ENCODE peak calls at places on chromosome 6, in six cellular contexts. E, Q, Y, M, R and F are unnamed samples.
A peak's percentile ranks its signal among the peaks of the same experiment; 100 is the strongest.

GRCh38 chr6:165707067-165707853 is 44.2 kb upstream of the PDE10A start:
- DNase-seq in E (no peak), Q (no peak), Y (no peak), M (no peak), R (no peak), F (no peak)

GRCh38 chr6:39344821-39345280 is 22.3 kb upstream of the KCNK16 start:
- DNase-seq in E (no peak), Q (no peak), Y (no peak), M (no peak), R (no peak), F (no peak)

GRCh38 chr6:164273491-164273890 is 859.0 kb downstream of the QKI start:
- DNase-seq in E (no peak), Q (no peak), Y (no peak), M (no peak), R (no peak), F (no peak)

GRCh38 chr6:159013229-159013628 is 13.2 kb upstream of the RSPH3 start:
- DNase-seq in E (no peak), Q (no peak), Y (no peak), M (no peak), R (no peak), F (no peak)

GRCh38 chr6:45464685-45465084 is 87.0 kb upstream of the SUPT3H start:
- DNase-seq in E (no peak), Q (no peak), Y (no peak), M (no peak), R (no peak), F (no peak)

GRCh38 chr6:129766959-129767728 is 57.2 kb upstream of the ARHGAP18 start:
- DNase-seq in E (peak; percentile 37), Q (peak; percentile 49), Y (peak; percentile 73), M (no peak), R (peak; percentile 90), F (peak; percentile 63)

GRCh38 chr6:147676468-147676867 is 168.0 kb downstream of the SAMD5 start:
- DNase-seq in E (no peak), Q (no peak), Y (no peak), M (no peak), R (no peak), F (no peak)

GRCh38 chr6:141824258-141824795 is 308.4 kb upstream of the GJE1 start:
- DNase-seq in E (no peak), Q (no peak), Y (no peak), M (no peak), R (no peak), F (no peak)

GRCh38 chr6:146240307-146240706 is 211.4 kb downstream of the GRM1 start:
- DNase-seq in E (no peak), Q (no peak), Y (no peak), M (no peak), R (no peak), F (no peak)

GRCh38 chr6:56359201-56359899 is 112.0 kb upstream of the COL21A1 start:
- DNase-seq in E (peak; percentile 65), Q (peak; percentile 47), Y (peak; percentile 77), M (peak; percentile 38), R (peak; percentile 81), F (peak; percentile 90)

GRCh38 chr6:33014841-33015634 is 5.6 kb upstream of the HLA-DOA start:
- DNase-seq in E (peak; percentile 64), Q (peak; percentile 75), Y (peak; percentile 79), M (no peak), R (peak; percentile 81), F (peak; percentile 90)

GRCh38 chr6:14584450-14584849 is 466.9 kb downstream of the CD83 start:
- DNase-seq in E (no peak), Q (no peak), Y (peak; percentile 14), M (no peak), R (no peak), F (no peak)

GRCh38 chr6:57044568-57044967 is 1.9 kb upstream of the KIAA1586 start:
- DNase-seq in E (no peak), Q (no peak), Y (no peak), M (no peak), R (no peak), F (no peak)

GRCh38 chr6:5302995-5303622 is 41.8 kb downstream of the FARS2 start:
- DNase-seq in E (peak; percentile 31), Q (peak; percentile 25), Y (peak; percentile 21), M (no peak), R (peak; percentile 53), F (peak; percentile 16)

GRCh38 chr6:163572612-163573011 is 158.1 kb downstream of the QKI start:
- DNase-seq in E (no peak), Q (no peak), Y (no peak), M (no peak), R (no peak), F (no peak)

GRCh38 chr6:48412656-48413055 is 301.7 kb upstream of the PTCHD4 start:
- DNase-seq in E (no peak), Q (no peak), Y (no peak), M (no peak), R (no peak), F (no peak)

GRCh38 chr6:106513813-106514212 is 115.5 kb downstream of the RTN4IP1 start:
- DNase-seq in E (no peak), Q (no peak), Y (peak; percentile 46), M (no peak), R (no peak), F (no peak)

GRCh38 chr6:15329154-15329781 is 83.4 kb downstream of the JARID2 start:
- DNase-seq in E (peak; percentile 43), Q (no peak), Y (peak; percentile 97), M (no peak), R (peak; percentile 62), F (peak; percentile 61)

GRCh38 chr6:137237413-137238170 is 18.4 kb upstream of the IFNGR1 start:
- DNase-seq in E (no peak), Q (no peak), Y (peak; percentile 73), M (no peak), R (no peak), F (peak; percentile 90)

GRCh38 chr6:6633898-6634734 is 45.6 kb downstream of the LY86 start:
- DNase-seq in E (no peak), Q (no peak), Y (no peak), M (no peak), R (no peak), F (no peak)

GRCh38 chr6:25027221-25027916 is 91.6 kb upstream of the RIPOR2 start:
- DNase-seq in E (no peak), Q (peak; percentile 67), Y (no peak), M (no peak), R (no peak), F (no peak)

GRCh38 chr6:41967312-41968287 is 26.0 kb upstream of the CCND3 start:
- DNase-seq in E (no peak), Q (no peak), Y (peak; percentile 71), M (no peak), R (no peak), F (peak; percentile 29)

GRCh38 chr6:72411872-72412708 is 209.8 kb upstream of the KCNQ5 start:
- DNase-seq in E (peak; percentile 46), Q (peak; percentile 78), Y (peak; percentile 83), M (peak; percentile 7), R (peak; percentile 75), F (peak; percentile 84)

GRCh38 chr6:73969982-73970960 is 274.3 kb downstream of the CD109 start:
- DNase-seq in E (no peak), Q (no peak), Y (peak; percentile 78), M (no peak), R (peak; percentile 81), F (peak; percentile 89)

GRCh38 chr6:41697902-41698349 is 37.5 kb downstream of the TFEB start:
- DNase-seq in E (no peak), Q (no peak), Y (peak; percentile 50), M (no peak), R (no peak), F (peak; percentile 73)

GRCh38 chr6:104995989-104996617 is 39.2 kb downstream of the LIN28B start:
- DNase-seq in E (no peak), Q (no peak), Y (peak; percentile 48), M (no peak), R (no peak), F (peak; percentile 65)

GRCh38 chr6:34305982-34306702 is 57.3 kb upstream of the SMIM29 start:
- DNase-seq in E (no peak), Q (no peak), Y (no peak), M (no peak), R (no peak), F (no peak)

DNA sequence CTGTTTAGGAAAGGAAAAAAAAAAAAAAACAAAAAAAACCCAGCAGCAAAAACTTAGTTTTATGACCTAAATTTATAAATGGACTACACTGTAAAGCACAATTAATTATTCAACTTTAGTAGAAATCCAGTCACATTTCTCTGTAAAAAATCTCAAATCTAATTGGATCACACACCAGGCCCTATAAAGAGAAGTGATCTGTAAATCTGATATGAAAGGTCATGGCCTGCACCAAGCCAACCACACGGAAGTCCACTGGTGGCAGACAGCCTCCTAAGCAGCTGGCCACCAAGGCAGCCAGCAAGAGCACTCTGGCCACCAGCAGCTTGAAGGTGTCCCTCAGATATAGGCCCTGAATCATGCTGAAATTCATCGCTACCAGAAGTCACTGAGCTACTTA is 131.6 kb downstream of the HFE start:
- DNase-seq in E (no peak), Q (no peak), Y (no peak), M (no peak), R (no peak), F (no peak)
- H3K4me1 ChIP-seq in E (peaks cover 14% of the 10 kb centered on the region), Q (peaks cover 32% of the 10 kb centered on the region), Y (peaks cover 14% of the 10 kb centered on the region), M (peaks cover 25% of the 10 kb centered on the region), R (peaks cover 24% of the 10 kb centered on the region), F (peaks cover 18% of the 10 kb centered on the region)

GRCh38 chr6:53264915-53265615 is 83.7 kb downstream of the ELOVL5 start:
- DNase-seq in E (no peak), Q (no peak), Y (no peak), M (no peak), R (no peak), F (no peak)
- H3K36me3 ChIP-seq in E (no peaks in the 10 kb centered on the region), Q (peaks cover 69% of the 10 kb centered on the region), Y (peaks cover 44% of the 10 kb centered on the region), M (peaks cover 10% of the 10 kb centered on the region), R (peaks cover 19% of the 10 kb centered on the region), F (peaks cover 93% of the 10 kb centered on the region)

DNA sequence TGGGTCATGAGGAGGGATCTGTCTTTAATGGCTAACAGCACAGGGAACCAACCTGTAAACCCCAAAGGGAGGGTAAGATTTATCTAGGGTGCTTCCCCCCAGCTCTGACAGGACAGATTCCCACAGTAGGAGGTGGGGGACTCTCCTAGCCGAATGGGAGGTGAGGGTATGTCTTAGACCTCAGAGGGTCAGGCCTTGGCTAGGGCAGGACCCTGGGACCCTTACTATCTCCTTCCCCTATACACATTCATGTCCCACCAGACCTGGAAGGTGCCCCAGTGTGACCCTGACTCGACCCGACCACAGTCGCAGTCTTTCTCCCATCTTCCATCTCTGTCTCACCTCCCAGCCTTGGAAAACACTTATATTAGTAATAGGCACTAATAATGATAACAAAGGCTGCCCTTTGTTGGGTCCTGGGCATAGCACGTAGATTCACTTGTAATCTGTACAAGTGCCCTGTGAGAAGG is 36.8 kb downstream of the VEGFA start:
- DNase-seq in E (no peak), Q (no peak), Y (no peak), M (no peak), R (no peak), F (no peak)
- H3K4me1 ChIP-seq in E (no peaks in the 10 kb centered on the region), Q (no peaks in the 10 kb centered on the region), Y (no peaks in the 10 kb centered on the region), M (no peaks in the 10 kb centered on the region), R (no peaks in the 10 kb centered on the region), F (peaks cover 40% of the 10 kb centered on the region)

GRCh38 chr6:157893238-157893637 is 70.2 kb downstream of the SNX9 start:
- DNase-seq in E (no peak), Q (peak; percentile 76), Y (no peak), M (no peak), R (no peak), F (no peak)

GRCh38 chr6:157898640-157899039 is 75.6 kb downstream of the SNX9 start:
- DNase-seq in E (no peak), Q (no peak), Y (no peak), M (no peak), R (no peak), F (no peak)

GRCh38 chr6:157896931-157897330 is 73.9 kb downstream of the SNX9 start:
- DNase-seq in E (no peak), Q (no peak), Y (no peak), M (no peak), R (no peak), F (no peak)

GRCh38 chr6:157895585-157895984 is 72.5 kb downstream of the SNX9 start:
- DNase-seq in E (no peak), Q (no peak), Y (no peak), M (no peak), R (no peak), F (no peak)

GRCh38 chr6:157898169-157898568 is 75.1 kb downstream of the SNX9 start:
- DNase-seq in E (no peak), Q (peak; percentile 54), Y (no peak), M (no peak), R (peak; percentile 18), F (no peak)
- H3K36me3 ChIP-seq in E (no peaks in the 10 kb centered on the region), Q (peaks cover 4% of the 10 kb centered on the region), Y (peaks cover 41% of the 10 kb centered on the region), M (peaks cover 17% of the 10 kb centered on the region), R (no peaks in the 10 kb centered on the region), F (peaks cover 44% of the 10 kb centered on the region)